ENCODE peak calls at places on chromosomes 11 and 22, in ten cellular contexts. One of them, this sample, is unnamed.

GRCh38 chr11:8925711-8926110 is 7.0 kb downstream of the C11orf16 start:
- DNase-seq in AG10803: no peak
- DNase-seq in amygdala: no peak
- DNase-seq in activated naive CD8-positive, alpha-beta T cell treated with anti-CD3 and anti-CD28 coated beads for 36 hours: no peak
- DNase-seq in NCI-H1105: no peak
- DNase-seq in DMS79 treated with DMSO at 0.1 percent for 48 hours: no peak
- DNase-seq in left lung: no peak
- DNase-seq in DMS 273 treated with DMSO at 0.1 percent for 48 hours: no peak
- DNase-seq in germinal center: no peak
- DNase-seq in NCI-H2171 treated with DMSO at 0.1 percent for 48 hours: no peak
- DNase-seq in this sample: no peak

GRCh38 chr11:69040581-69041260 is 8.0 kb upstream of the TPCN2 start:
- DNase-seq in NCI-H2171 treated with DMSO at 0.1 percent for 48 hours: no peak
- DNase-seq in DMS79 treated with DMSO at 0.1 percent for 48 hours: peak
- DNase-seq in AG10803: peak
- DNase-seq in NCI-H1105: no peak
- DNase-seq in activated naive CD8-positive, alpha-beta T cell treated with anti-CD3 and anti-CD28 coated beads for 36 hours: peak
- DNase-seq in germinal center: no peak
- DNase-seq in amygdala: no peak
- DNase-seq in DMS 273 treated with DMSO at 0.1 percent for 48 hours: no peak
- DNase-seq in left lung: no peak
- DNase-seq in this sample: no peak

GRCh38 chr11:118290923-118291322 is 13.6 kb upstream of the CD3E start:
- DNase-seq in DMS 273 treated with DMSO at 0.1 percent for 48 hours: no peak
- DNase-seq in NCI-H1105: no peak
- DNase-seq in NCI-H2171 treated with DMSO at 0.1 percent for 48 hours: no peak
- DNase-seq in germinal center: no peak
- DNase-seq in activated naive CD8-positive, alpha-beta T cell treated with anti-CD3 and anti-CD28 coated beads for 36 hours: no peak
- DNase-seq in DMS79 treated with DMSO at 0.1 percent for 48 hours: peak
- DNase-seq in left lung: no peak
- DNase-seq in AG10803: no peak
- DNase-seq in amygdala: no peak
- DNase-seq in this sample: no peak

GRCh38 chr22:40628354-40629042 is 8.0 kb downstream of the MRTFA start:
- DNase-seq in NCI-H2171 treated with DMSO at 0.1 percent for 48 hours: no peak
- DNase-seq in AG10803: peak
- DNase-seq in amygdala: no peak
- DNase-seq in DMS79 treated with DMSO at 0.1 percent for 48 hours: no peak
- DNase-seq in DMS 273 treated with DMSO at 0.1 percent for 48 hours: no peak
- DNase-seq in germinal center: no peak
- DNase-seq in activated naive CD8-positive, alpha-beta T cell treated with anti-CD3 and anti-CD28 coated beads for 36 hours: no peak
- DNase-seq in left lung: no peak
- DNase-seq in NCI-H1105: no peak
- DNase-seq in this sample: no peak

GRCh38 chr11:95827661-95828060 is 37.4 kb downstream of the CEP57 start:
- DNase-seq in NCI-H2171 treated with DMSO at 0.1 percent for 48 hours: no peak
- DNase-seq in germinal center: no peak
- DNase-seq in DMS 273 treated with DMSO at 0.1 percent for 48 hours: no peak
- DNase-seq in NCI-H1105: no peak
- DNase-seq in amygdala: no peak
- DNase-seq in activated naive CD8-positive, alpha-beta T cell treated with anti-CD3 and anti-CD28 coated beads for 36 hours: no peak
- DNase-seq in left lung: no peak
- DNase-seq in AG10803: peak
- DNase-seq in DMS79 treated with DMSO at 0.1 percent for 48 hours: no peak
- DNase-seq in this sample: no peak

GRCh38 chr11:76903325-76903724 is 42.6 kb downstream of the ACER3 start:
- DNase-seq in DMS79 treated with DMSO at 0.1 percent for 48 hours: no peak
- DNase-seq in activated naive CD8-positive, alpha-beta T cell treated with anti-CD3 and anti-CD28 coated beads for 36 hours: no peak
- DNase-seq in NCI-H1105: peak
- DNase-seq in NCI-H2171 treated with DMSO at 0.1 percent for 48 hours: no peak
- DNase-seq in DMS 273 treated with DMSO at 0.1 percent for 48 hours: no peak
- DNase-seq in left lung: no peak
- DNase-seq in AG10803: no peak
- DNase-seq in amygdala: no peak
- DNase-seq in germinal center: no peak
- DNase-seq in this sample: no peak

GRCh38 chr11:4125141-4125540 is 30.5 kb downstream of the RRM1 start:
- DNase-seq in NCI-H2171 treated with DMSO at 0.1 percent for 48 hours: no peak
- DNase-seq in AG10803: peak
- DNase-seq in DMS79 treated with DMSO at 0.1 percent for 48 hours: no peak
- DNase-seq in activated naive CD8-positive, alpha-beta T cell treated with anti-CD3 and anti-CD28 coated beads for 36 hours: no peak
- DNase-seq in germinal center: no peak
- DNase-seq in NCI-H1105: no peak
- DNase-seq in DMS 273 treated with DMSO at 0.1 percent for 48 hours: no peak
- DNase-seq in amygdala: no peak
- DNase-seq in left lung: no peak
- DNase-seq in this sample: no peak

GRCh38 chr11:47378011-47378835 is at the start of gene SPI1:
- DNase-seq in left lung: peak
- DNase-seq in NCI-H1105: no peak
- DNase-seq in AG10803: no peak
- DNase-seq in DMS79 treated with DMSO at 0.1 percent for 48 hours: no peak
- DNase-seq in NCI-H2171 treated with DMSO at 0.1 percent for 48 hours: no peak
- DNase-seq in DMS 273 treated with DMSO at 0.1 percent for 48 hours: no peak
- DNase-seq in activated naive CD8-positive, alpha-beta T cell treated with anti-CD3 and anti-CD28 coated beads for 36 hours: no peak
- DNase-seq in germinal center: peak
- DNase-seq in amygdala: peak
- DNase-seq in this sample: no peak

GRCh38 chr11:57515332-57516060 is at the start of gene SLC43A1:
- DNase-seq in amygdala: no peak
- DNase-seq in left lung: peak
- DNase-seq in DMS 273 treated with DMSO at 0.1 percent for 48 hours: no peak
- DNase-seq in NCI-H2171 treated with DMSO at 0.1 percent for 48 hours: peak
- DNase-seq in germinal center: peak
- DNase-seq in DMS79 treated with DMSO at 0.1 percent for 48 hours: peak
- DNase-seq in NCI-H1105: peak
- DNase-seq in activated naive CD8-positive, alpha-beta T cell treated with anti-CD3 and anti-CD28 coated beads for 36 hours: peak
- DNase-seq in AG10803: peak
- DNase-seq in this sample: peak

GRCh38 chr11:24233041-24233440 is 263.8 kb upstream of the LUZP2 start:
- DNase-seq in germinal center: no peak
- DNase-seq in DMS79 treated with DMSO at 0.1 percent for 48 hours: no peak
- DNase-seq in left lung: no peak
- DNase-seq in AG10803: no peak
- DNase-seq in activated naive CD8-positive, alpha-beta T cell treated with anti-CD3 and anti-CD28 coated beads for 36 hours: no peak
- DNase-seq in DMS 273 treated with DMSO at 0.1 percent for 48 hours: no peak
- DNase-seq in amygdala: no peak
- DNase-seq in NCI-H2171 treated with DMSO at 0.1 percent for 48 hours: no peak
- DNase-seq in NCI-H1105: no peak
- DNase-seq in this sample: no peak

GRCh38 chr11:9903579-9903978 is 239.7 kb downstream of the SWAP70 start:
- DNase-seq in activated naive CD8-positive, alpha-beta T cell treated with anti-CD3 and anti-CD28 coated beads for 36 hours: no peak
- DNase-seq in left lung: no peak
- DNase-seq in amygdala: no peak
- DNase-seq in germinal center: no peak
- DNase-seq in AG10803: no peak
- DNase-seq in DMS79 treated with DMSO at 0.1 percent for 48 hours: no peak
- DNase-seq in NCI-H1105: no peak
- DNase-seq in NCI-H2171 treated with DMSO at 0.1 percent for 48 hours: no peak
- DNase-seq in DMS 273 treated with DMSO at 0.1 percent for 48 hours: no peak
- DNase-seq in this sample: no peak

GRCh38 chr11:42840856-42841255 is 470.9 kb upstream of the API5 start:
- DNase-seq in activated naive CD8-positive, alpha-beta T cell treated with anti-CD3 and anti-CD28 coated beads for 36 hours: no peak
- DNase-seq in left lung: no peak
- DNase-seq in amygdala: no peak
- DNase-seq in AG10803: no peak
- DNase-seq in DMS79 treated with DMSO at 0.1 percent for 48 hours: no peak
- DNase-seq in NCI-H2171 treated with DMSO at 0.1 percent for 48 hours: no peak
- DNase-seq in DMS 273 treated with DMSO at 0.1 percent for 48 hours: no peak
- DNase-seq in NCI-H1105: no peak
- DNase-seq in germinal center: no peak
- DNase-seq in this sample: no peak

GRCh38 chr11:77182542-77183420 is 54.7 kb downstream of the MYO7A start:
- DNase-seq in AG10803: no peak
- DNase-seq in left lung: peak
- DNase-seq in NCI-H1105: no peak
- DNase-seq in DMS79 treated with DMSO at 0.1 percent for 48 hours: no peak
- DNase-seq in germinal center: no peak
- DNase-seq in DMS 273 treated with DMSO at 0.1 percent for 48 hours: no peak
- DNase-seq in NCI-H2171 treated with DMSO at 0.1 percent for 48 hours: no peak
- DNase-seq in activated naive CD8-positive, alpha-beta T cell treated with anti-CD3 and anti-CD28 coated beads for 36 hours: no peak
- DNase-seq in amygdala: no peak
- DNase-seq in this sample: no peak

GRCh38 chr11:69320756-69321741 is 27.1 kb downstream of the MYEOV start:
- DNase-seq in activated naive CD8-positive, alpha-beta T cell treated with anti-CD3 and anti-CD28 coated beads for 36 hours: no peak
- DNase-seq in amygdala: no peak
- DNase-seq in left lung: no peak
- DNase-seq in DMS79 treated with DMSO at 0.1 percent for 48 hours: no peak
- DNase-seq in AG10803: peak
- DNase-seq in germinal center: no peak
- DNase-seq in NCI-H1105: no peak
- DNase-seq in NCI-H2171 treated with DMSO at 0.1 percent for 48 hours: no peak
- DNase-seq in DMS 273 treated with DMSO at 0.1 percent for 48 hours: no peak
- DNase-seq in this sample: no peak

GRCh38 chr11:127902405-127902804 is 685.0 kb downstream of the ETS1 start:
- DNase-seq in DMS79 treated with DMSO at 0.1 percent for 48 hours: no peak
- DNase-seq in activated naive CD8-positive, alpha-beta T cell treated with anti-CD3 and anti-CD28 coated beads for 36 hours: no peak
- DNase-seq in amygdala: no peak
- DNase-seq in AG10803: no peak
- DNase-seq in NCI-H1105: no peak
- DNase-seq in left lung: no peak
- DNase-seq in DMS 273 treated with DMSO at 0.1 percent for 48 hours: no peak
- DNase-seq in NCI-H2171 treated with DMSO at 0.1 percent for 48 hours: no peak
- DNase-seq in germinal center: no peak
- DNase-seq in this sample: no peak

GRCh38 chr11:70763606-70764005 is 365.3 kb downstream of the CTTN start:
- DNase-seq in activated naive CD8-positive, alpha-beta T cell treated with anti-CD3 and anti-CD28 coated beads for 36 hours: no peak
- DNase-seq in DMS79 treated with DMSO at 0.1 percent for 48 hours: no peak
- DNase-seq in NCI-H2171 treated with DMSO at 0.1 percent for 48 hours: no peak
- DNase-seq in AG10803: peak
- DNase-seq in left lung: no peak
- DNase-seq in germinal center: no peak
- DNase-seq in DMS 273 treated with DMSO at 0.1 percent for 48 hours: no peak
- DNase-seq in NCI-H1105: no peak
- DNase-seq in amygdala: no peak
- DNase-seq in this sample: no peak

GRCh38 chr11:93917673-93918072 is 67.3 kb upstream of the VSTM5 start:
- DNase-seq in left lung: no peak
- DNase-seq in activated naive CD8-positive, alpha-beta T cell treated with anti-CD3 and anti-CD28 coated beads for 36 hours: no peak
- DNase-seq in NCI-H2171 treated with DMSO at 0.1 percent for 48 hours: no peak
- DNase-seq in DMS 273 treated with DMSO at 0.1 percent for 48 hours: no peak
- DNase-seq in DMS79 treated with DMSO at 0.1 percent for 48 hours: no peak
- DNase-seq in AG10803: no peak
- DNase-seq in germinal center: no peak
- DNase-seq in NCI-H1105: no peak
- DNase-seq in amygdala: no peak
- DNase-seq in this sample: no peak

GRCh38 chr11:18013790-18014507 is 1.1 kb upstream of the SERGEF start:
- DNase-seq in NCI-H2171 treated with DMSO at 0.1 percent for 48 hours: no peak
- DNase-seq in left lung: no peak
- DNase-seq in NCI-H1105: no peak
- DNase-seq in activated naive CD8-positive, alpha-beta T cell treated with anti-CD3 and anti-CD28 coated beads for 36 hours: no peak
- DNase-seq in amygdala: no peak
- DNase-seq in DMS 273 treated with DMSO at 0.1 percent for 48 hours: no peak
- DNase-seq in germinal center: no peak
- DNase-seq in DMS79 treated with DMSO at 0.1 percent for 48 hours: peak
- DNase-seq in AG10803: no peak
- DNase-seq in this sample: no peak

GRCh38 chr11:63793163-63793562 is 20.1 kb upstream of the SPINDOC start:
- DNase-seq in activated naive CD8-positive, alpha-beta T cell treated with anti-CD3 and anti-CD28 coated beads for 36 hours: no peak
- DNase-seq in amygdala: no peak
- DNase-seq in NCI-H2171 treated with DMSO at 0.1 percent for 48 hours: no peak
- DNase-seq in germinal center: no peak
- DNase-seq in DMS79 treated with DMSO at 0.1 percent for 48 hours: no peak
- DNase-seq in NCI-H1105: no peak
- DNase-seq in AG10803: no peak
- DNase-seq in left lung: no peak
- DNase-seq in DMS 273 treated with DMSO at 0.1 percent for 48 hours: no peak
- DNase-seq in this sample: no peak

GRCh38 chr11:13561860-13562259 is 66.1 kb upstream of the PTH start:
- DNase-seq in germinal center: no peak
- DNase-seq in activated naive CD8-positive, alpha-beta T cell treated with anti-CD3 and anti-CD28 coated beads for 36 hours: no peak
- DNase-seq in AG10803: no peak
- DNase-seq in DMS 273 treated with DMSO at 0.1 percent for 48 hours: no peak
- DNase-seq in NCI-H2171 treated with DMSO at 0.1 percent for 48 hours: no peak
- DNase-seq in DMS79 treated with DMSO at 0.1 percent for 48 hours: no peak
- DNase-seq in NCI-H1105: no peak
- DNase-seq in left lung: no peak
- DNase-seq in amygdala: no peak
- DNase-seq in this sample: no peak

This sample was measured in NCI-H446.